ENCODE peak calls at places on chromosomes 6 and 20, in four cellular contexts. One of them, this sample, is unnamed.

GRCh38 chr6:18101271-18101670 is 21.2 kb downstream of the NHLRC1 start:
- DNase-seq in mucosa of gallbladder: no peak
- DNase-seq in MV-4-11: no peak
- DNase-seq in mammary epithelial cell: peak; percentile 54
- DNase-seq in this sample: no peak

GRCh38 chr6:126228001-126228791 is 111.7 kb upstream of the CENPW start:
- DNase-seq in mucosa of gallbladder: no peak
- DNase-seq in MV-4-11: no peak
- DNase-seq in mammary epithelial cell: no peak
- DNase-seq in this sample: no peak

GRCh38 chr6:22328499-22328898 is 31.7 kb upstream of the PRL start:
- DNase-seq in mucosa of gallbladder: no peak
- DNase-seq in MV-4-11: no peak
- DNase-seq in mammary epithelial cell: no peak
- DNase-seq in this sample: no peak

GRCh38 chr6:112372213-112372806 is 25.2 kb downstream of the RFPL4B start:
- DNase-seq in mucosa of gallbladder: no peak
- DNase-seq in MV-4-11: no peak
- DNase-seq in mammary epithelial cell: no peak
- DNase-seq in this sample: peak; percentile 73

GRCh38 chr20:4898282-4898681 is 103.0 kb downstream of the SLC23A2 start:
- DNase-seq in mucosa of gallbladder: peak; percentile 22
- DNase-seq in MV-4-11: no peak
- DNase-seq in mammary epithelial cell: peak; percentile 98
- DNase-seq in this sample: no peak

GRCh38 chr6:21109421-21110178 is 484.0 kb upstream of the SOX4 start:
- DNase-seq in mucosa of gallbladder: no peak
- DNase-seq in MV-4-11: no peak
- DNase-seq in mammary epithelial cell: peak; percentile 60
- DNase-seq in this sample: no peak

GRCh38 chr20:37356387-37356786 is 10.4 kb downstream of the SRC start:
- DNase-seq in mucosa of gallbladder: no peak
- DNase-seq in MV-4-11: peak; percentile 83
- DNase-seq in mammary epithelial cell: peak; percentile 59
- DNase-seq in this sample: peak; percentile 24

GRCh38 chr6:89264296-89264695 is 47.1 kb upstream of the GABRR1 start:
- DNase-seq in mucosa of gallbladder: no peak
- DNase-seq in MV-4-11: no peak
- DNase-seq in mammary epithelial cell: no peak
- DNase-seq in this sample: no peak

GRCh38 chr6:168571268-168571667 is 130.3 kb downstream of the SMOC2 start:
- DNase-seq in mucosa of gallbladder: no peak
- DNase-seq in MV-4-11: no peak
- DNase-seq in mammary epithelial cell: no peak
- DNase-seq in this sample: no peak

GRCh38 chr6:149560736-149561135 is 5.4 kb upstream of the GINM1 start:
- DNase-seq in mucosa of gallbladder: no peak
- DNase-seq in MV-4-11: no peak
- DNase-seq in mammary epithelial cell: no peak
- DNase-seq in this sample: peak; percentile 40

GRCh38 chr6:150099546-150099945 is 30.6 kb upstream of the ULBP3 start:
- DNase-seq in mucosa of gallbladder: no peak
- DNase-seq in MV-4-11: no peak
- DNase-seq in mammary epithelial cell: no peak
- DNase-seq in this sample: no peak

GRCh38 chr6:116500969-116501433 is 10.4 kb upstream of the CALHM5 start:
- DNase-seq in mucosa of gallbladder: peak; percentile 38
- DNase-seq in MV-4-11: no peak
- DNase-seq in mammary epithelial cell: peak; percentile 49
- DNase-seq in this sample: no peak

GRCh38 chr6:53107091-53107490 is 41.5 kb downstream of the GCM1 start:
- DNase-seq in mucosa of gallbladder: no peak
- DNase-seq in MV-4-11: no peak
- DNase-seq in mammary epithelial cell: peak; percentile 62
- DNase-seq in this sample: no peak

This sample was measured in Kasumi-1.